ENCODE peak calls at places on chromosomes 16 and 17, in nine cellular contexts. N, U, Q, Z, V, B, J, P and H are unnamed samples.

GRCh38 chr17:1074886-1075665 is 78.1 kb downstream of the TIMM22 start:
- DNase-seq in B (peak; percentile 43), Q (peak; percentile 52), N (no peak), Z (no peak), P (no peak), J (no peak), V (no peak), U (no peak), H (no peak)

GRCh38 chr17:78890111-78890897 is 12.7 kb downstream of the CEP295NL start:
- DNase-seq in Z (no peak), P (no peak), B (peak; percentile 60), V (no peak), N (peak; percentile 46), Q (peak; percentile 84), U (no peak), J (no peak), H (peak; percentile 63)

GRCh38 chr17:3879181-3879580 is 13.7 kb downstream of the CAMKK1 start:
- DNase-seq in N (no peak), P (peak; percentile 82), Q (no peak), Z (no peak), U (no peak), B (peak; percentile 44), V (peak; percentile 68), J (no peak), H (no peak)

GRCh38 chr16:88453621-88454314 is 688 bp downstream of the ZFPM1 start:
- DNase-seq in J (no peak), U (no peak), N (peak; percentile 27), Q (no peak), P (no peak), Z (no peak), V (no peak), B (no peak), H (peak; percentile 56)

GRCh38 chr16:71645450-71645849 is 19.5 kb downstream of the MARVELD3 start:
- DNase-seq in Q (no peak), N (no peak), B (no peak), P (peak; percentile 9), U (no peak), J (no peak), Z (no peak), V (peak; percentile 53), H (no peak)

GRCh38 chr17:82884923-82885322 is 45.1 kb upstream of the ZNF750 start:
- DNase-seq in B (no peak), U (no peak), V (no peak), J (no peak), N (peak; percentile 53), Q (peak; percentile 76), P (no peak), Z (no peak), H (no peak)

GRCh38 chr17:66965801-66966528 is 1.5 kb downstream of the CACNG4 start:
- DNase-seq in Z (no peak), N (no peak), U (no peak), B (no peak), J (no peak), V (no peak), P (no peak), Q (no peak), H (peak; percentile 33)

GRCh38 chr17:78925662-78926555 is 722 bp upstream of the TIMP2 start:
- DNase-seq in Z (no peak), V (peak; percentile 94), P (no peak), B (peak; percentile 84), Q (peak; percentile 66), N (no peak), J (peak; percentile 95), U (peak; percentile 69), H (peak; percentile 61)

GRCh38 chr17:41315814-41316430 is 412 bp upstream of the KRTAP17-1 start:
- DNase-seq in Q (no peak), P (no peak), J (no peak), N (no peak), B (no peak), U (no peak), Z (no peak), V (no peak), H (no peak)

GRCh38 chr17:37742762-37743611 is 1.9 kb downstream of the HNF1B start:
- DNase-seq in P (no peak), N (no peak), Q (peak; percentile 55), J (no peak), U (no peak), Z (no peak), V (no peak), B (no peak), H (no peak)

GRCh38 chr17:44362964-44363612 is 565 bp downstream of the FAM171A2 start:
- DNase-seq in P (no peak), J (no peak), U (no peak), Z (no peak), V (no peak), Q (no peak), N (no peak), B (no peak), H (no peak)

GRCh38 chr16:66128363-66128725 is 238.1 kb upstream of the CDH5 start:
- DNase-seq in Z (no peak), N (no peak), B (no peak), Q (no peak), U (no peak), J (no peak), V (no peak), P (no peak), H (no peak)

GRCh38 chr16:80376941-80377340 is 163.9 kb upstream of the DYNLRB2 start:
- DNase-seq in J (no peak), P (no peak), V (no peak), B (no peak), Z (no peak), U (no peak), Q (no peak), N (no peak), H (no peak)